ENCODE peak calls at places on chromosomes 2 and 18, in ten cellular contexts. One of them, this sample, is unnamed.

GRCh38 chr2:8670580-8670979 is 11.3 kb upstream of the ID2 start:
- DNase-seq in CD8-positive, alpha-beta T cell: no peak
- DNase-seq in heart right ventricle: no peak
- DNase-seq in A673: no peak
- DNase-seq in choroid plexus epithelial cell: no peak
- DNase-seq in AG04450: no peak
- DNase-seq in IMR-90: no peak
- DNase-seq in uterus: no peak
- DNase-seq in stomach: no peak
- DNase-seq in fibroblast of pulmonary artery: no peak
- DNase-seq in this sample: no peak

GRCh38 chr2:119142822-119143221 is 15.7 kb downstream of the C1QL2 start:
- DNase-seq in AG04450: no peak
- DNase-seq in stomach: no peak
- DNase-seq in heart right ventricle: no peak
- DNase-seq in choroid plexus epithelial cell: no peak
- DNase-seq in fibroblast of pulmonary artery: no peak
- DNase-seq in IMR-90: no peak
- DNase-seq in uterus: no peak
- DNase-seq in A673: no peak
- DNase-seq in CD8-positive, alpha-beta T cell: no peak
- DNase-seq in this sample: no peak

GRCh38 chr2:112996635-112997034 is 8.6 kb upstream of the IL36A start:
- DNase-seq in uterus: no peak
- DNase-seq in IMR-90: no peak
- DNase-seq in stomach: no peak
- DNase-seq in choroid plexus epithelial cell: no peak
- DNase-seq in heart right ventricle: no peak
- DNase-seq in CD8-positive, alpha-beta T cell: peak
- DNase-seq in AG04450: no peak
- DNase-seq in fibroblast of pulmonary artery: no peak
- DNase-seq in A673: no peak
- DNase-seq in this sample: no peak

GRCh38 chr2:160484859-160485520 is 8.6 kb downstream of the RBMS1 start:
- DNase-seq in A673: peak
- DNase-seq in CD8-positive, alpha-beta T cell: no peak
- DNase-seq in uterus: no peak
- DNase-seq in heart right ventricle: no peak
- DNase-seq in IMR-90: no peak
- DNase-seq in choroid plexus epithelial cell: no peak
- DNase-seq in stomach: no peak
- DNase-seq in fibroblast of pulmonary artery: no peak
- DNase-seq in AG04450: no peak
- DNase-seq in this sample: no peak

GRCh38 chr2:102473020-102473419 is at the start of gene SLC9A4:
- DNase-seq in stomach: peak
- DNase-seq in choroid plexus epithelial cell: peak
- DNase-seq in IMR-90: peak
- DNase-seq in A673: peak
- DNase-seq in fibroblast of pulmonary artery: peak
- DNase-seq in CD8-positive, alpha-beta T cell: peak
- DNase-seq in uterus: no peak
- DNase-seq in heart right ventricle: no peak
- DNase-seq in AG04450: no peak
- DNase-seq in this sample: no peak

GRCh38 chr18:48193521-48194251 is 215.5 kb downstream of the ZBTB7C start:
- DNase-seq in AG04450: no peak
- DNase-seq in IMR-90: no peak
- DNase-seq in CD8-positive, alpha-beta T cell: no peak
- DNase-seq in choroid plexus epithelial cell: no peak
- DNase-seq in uterus: no peak
- DNase-seq in A673: no peak
- DNase-seq in heart right ventricle: peak
- DNase-seq in fibroblast of pulmonary artery: peak
- DNase-seq in stomach: no peak
- DNase-seq in this sample: no peak

GRCh38 chr2:157722580-157723234 is 94.0 kb upstream of the ACVR1C start:
- DNase-seq in choroid plexus epithelial cell: peak
- DNase-seq in heart right ventricle: no peak
- DNase-seq in A673: peak
- DNase-seq in AG04450: no peak
- DNase-seq in CD8-positive, alpha-beta T cell: no peak
- DNase-seq in stomach: no peak
- DNase-seq in fibroblast of pulmonary artery: peak
- DNase-seq in IMR-90: peak
- DNase-seq in uterus: no peak
- DNase-seq in this sample: no peak

GRCh38 chr2:226583715-226584114 is 215.9 kb downstream of the IRS1 start:
- DNase-seq in AG04450: peak
- DNase-seq in IMR-90: peak
- DNase-seq in stomach: no peak
- DNase-seq in fibroblast of pulmonary artery: peak
- DNase-seq in heart right ventricle: no peak
- DNase-seq in A673: peak
- DNase-seq in CD8-positive, alpha-beta T cell: no peak
- DNase-seq in choroid plexus epithelial cell: peak
- DNase-seq in uterus: no peak
- DNase-seq in this sample: peak

GRCh38 chr2:11023326-11024009 is 111.7 kb downstream of the KCNF1 start:
- DNase-seq in uterus: no peak
- DNase-seq in fibroblast of pulmonary artery: no peak
- DNase-seq in stomach: peak
- DNase-seq in IMR-90: no peak
- DNase-seq in AG04450: no peak
- DNase-seq in choroid plexus epithelial cell: no peak
- DNase-seq in A673: peak
- DNase-seq in heart right ventricle: no peak
- DNase-seq in CD8-positive, alpha-beta T cell: no peak
- DNase-seq in this sample: no peak

GRCh38 chr2:11547912-11548497 is 14.2 kb downstream of the GREB1 start:
- DNase-seq in choroid plexus epithelial cell: no peak
- DNase-seq in IMR-90: no peak
- DNase-seq in CD8-positive, alpha-beta T cell: no peak
- DNase-seq in A673: no peak
- DNase-seq in heart right ventricle: no peak
- DNase-seq in uterus: no peak
- DNase-seq in AG04450: no peak
- DNase-seq in fibroblast of pulmonary artery: no peak
- DNase-seq in stomach: no peak
- DNase-seq in this sample: no peak

GRCh38 chr18:51151568-51152511 is 45.6 kb downstream of the MEX3C start:
- DNase-seq in CD8-positive, alpha-beta T cell: peak
- DNase-seq in AG04450: no peak
- DNase-seq in fibroblast of pulmonary artery: no peak
- DNase-seq in uterus: no peak
- DNase-seq in stomach: peak
- DNase-seq in A673: no peak
- DNase-seq in IMR-90: no peak
- DNase-seq in choroid plexus epithelial cell: no peak
- DNase-seq in heart right ventricle: no peak
- DNase-seq in this sample: no peak

GRCh38 chr2:199136681-199137080 is 321.1 kb downstream of the SATB2 start:
- DNase-seq in stomach: no peak
- DNase-seq in choroid plexus epithelial cell: peak
- DNase-seq in CD8-positive, alpha-beta T cell: no peak
- DNase-seq in fibroblast of pulmonary artery: peak
- DNase-seq in AG04450: peak
- DNase-seq in A673: peak
- DNase-seq in IMR-90: peak
- DNase-seq in uterus: peak
- DNase-seq in heart right ventricle: no peak
- DNase-seq in this sample: peak

GRCh38 chr2:120180066-120180465 is 43.1 kb downstream of the TMEM185B start:
- DNase-seq in AG04450: no peak
- DNase-seq in fibroblast of pulmonary artery: no peak
- DNase-seq in heart right ventricle: no peak
- DNase-seq in IMR-90: no peak
- DNase-seq in CD8-positive, alpha-beta T cell: no peak
- DNase-seq in choroid plexus epithelial cell: no peak
- DNase-seq in stomach: no peak
- DNase-seq in uterus: no peak
- DNase-seq in A673: no peak
- DNase-seq in this sample: no peak

GRCh38 chr18:48750485-48751175 is 200.1 kb downstream of the SMAD7 start:
- DNase-seq in choroid plexus epithelial cell: no peak
- DNase-seq in AG04450: no peak
- DNase-seq in fibroblast of pulmonary artery: peak
- DNase-seq in heart right ventricle: peak
- DNase-seq in IMR-90: no peak
- DNase-seq in CD8-positive, alpha-beta T cell: no peak
- DNase-seq in uterus: no peak
- DNase-seq in stomach: no peak
- DNase-seq in A673: no peak
- DNase-seq in this sample: no peak

GRCh38 chr18:36455931-36456330 is 158.4 kb downstream of the FHOD3 start:
- DNase-seq in A673: no peak
- DNase-seq in heart right ventricle: no peak
- DNase-seq in choroid plexus epithelial cell: no peak
- DNase-seq in fibroblast of pulmonary artery: no peak
- DNase-seq in CD8-positive, alpha-beta T cell: no peak
- DNase-seq in uterus: no peak
- DNase-seq in stomach: no peak
- DNase-seq in AG04450: no peak
- DNase-seq in IMR-90: no peak
- DNase-seq in this sample: no peak

GRCh38 chr2:174344716-174345472 is 10.1 kb downstream of the SP9 start:
- DNase-seq in uterus: no peak
- DNase-seq in AG04450: no peak
- DNase-seq in IMR-90: peak
- DNase-seq in stomach: no peak
- DNase-seq in CD8-positive, alpha-beta T cell: no peak
- DNase-seq in heart right ventricle: no peak
- DNase-seq in A673: peak
- DNase-seq in choroid plexus epithelial cell: peak
- DNase-seq in fibroblast of pulmonary artery: peak
- DNase-seq in this sample: no peak

GRCh38 chr2:167859676-167860075 is 387.7 kb downstream of the STK39 start:
- DNase-seq in IMR-90: no peak
- DNase-seq in uterus: no peak
- DNase-seq in AG04450: no peak
- DNase-seq in fibroblast of pulmonary artery: no peak
- DNase-seq in A673: no peak
- DNase-seq in stomach: no peak
- DNase-seq in choroid plexus epithelial cell: no peak
- DNase-seq in CD8-positive, alpha-beta T cell: no peak
- DNase-seq in heart right ventricle: no peak
- DNase-seq in this sample: no peak

GRCh38 chr2:71358931-71359671 is 27.5 kb downstream of the ZNF638 start:
- DNase-seq in choroid plexus epithelial cell: no peak
- DNase-seq in A673: no peak
- DNase-seq in heart right ventricle: no peak
- DNase-seq in uterus: no peak
- DNase-seq in AG04450: peak
- DNase-seq in IMR-90: peak
- DNase-seq in fibroblast of pulmonary artery: peak
- DNase-seq in CD8-positive, alpha-beta T cell: no peak
- DNase-seq in stomach: no peak
- DNase-seq in this sample: peak

GRCh38 chr2:194698012-194698411 is 959.0 kb upstream of the SLC39A10 start:
- DNase-seq in choroid plexus epithelial cell: no peak
- DNase-seq in fibroblast of pulmonary artery: no peak
- DNase-seq in AG04450: no peak
- DNase-seq in A673: no peak
- DNase-seq in CD8-positive, alpha-beta T cell: no peak
- DNase-seq in stomach: no peak
- DNase-seq in uterus: no peak
- DNase-seq in IMR-90: no peak
- DNase-seq in heart right ventricle: no peak
- DNase-seq in this sample: no peak

DNA sequence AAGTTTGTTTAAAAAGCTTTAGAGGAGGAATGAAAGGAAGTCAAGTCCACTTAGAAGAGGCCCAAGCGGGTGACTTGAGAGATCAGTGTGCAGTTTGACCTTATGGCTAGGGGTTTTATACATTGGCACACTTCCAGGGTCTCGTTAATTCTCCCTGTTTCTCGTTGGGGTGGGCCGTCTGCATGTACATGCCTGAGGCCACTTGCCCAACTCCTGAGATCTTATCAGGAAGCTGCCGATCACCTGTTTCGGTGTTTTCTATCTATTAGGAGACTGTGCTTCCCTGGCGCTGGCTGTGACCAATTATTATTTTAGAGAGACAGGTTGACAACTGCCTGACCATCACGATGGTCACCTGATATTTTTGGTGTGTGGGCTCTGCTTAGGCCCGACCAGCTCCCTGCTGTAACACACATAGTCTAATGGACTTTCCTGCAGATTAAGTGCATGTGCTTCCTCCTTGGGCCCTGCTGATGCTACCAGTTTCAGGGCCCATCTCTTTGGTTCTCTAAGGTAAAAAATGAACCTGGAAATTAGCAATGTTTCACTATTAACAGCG is 31.0 kb upstream of the MSH6 start:
- DNase-seq in stomach: no peak
- DNase-seq in heart right ventricle: no peak
- DNase-seq in uterus: no peak
- DNase-seq in A673: no peak
- DNase-seq in fibroblast of pulmonary artery: no peak
- DNase-seq in choroid plexus epithelial cell: peak
- DNase-seq in CD8-positive, alpha-beta T cell: no peak
- DNase-seq in IMR-90: no peak
- DNase-seq in AG04450: no peak
- DNase-seq in this sample: no peak
- H3K4me3 ChIP-seq in stomach: no peak
- H3K4me3 ChIP-seq in heart right ventricle: no peak
- H3K4me3 ChIP-seq in uterus: no peak
- H3K4me3 ChIP-seq in A673: no peak
- H3K4me3 ChIP-seq in fibroblast of pulmonary artery: no peak
- H3K4me3 ChIP-seq in choroid plexus epithelial cell: no peak
- H3K4me3 ChIP-seq in CD8-positive, alpha-beta T cell: no peak
- H3K4me3 ChIP-seq in IMR-90: no peak
- H3K4me3 ChIP-seq in AG04450: no peak
- H3K4me3 ChIP-seq in this sample: no peak

GRCh38 chr18:79424008-79424565 is 28.4 kb downstream of the NFATC1 start:
- DNase-seq in CD8-positive, alpha-beta T cell: no peak
- DNase-seq in uterus: peak
- DNase-seq in IMR-90: no peak
- DNase-seq in fibroblast of pulmonary artery: no peak
- DNase-seq in stomach: no peak
- DNase-seq in AG04450: no peak
- DNase-seq in choroid plexus epithelial cell: peak
- DNase-seq in A673: no peak
- DNase-seq in heart right ventricle: peak
- DNase-seq in this sample: no peak
- TF ChIP-seq CTCF in CD8-positive, alpha-beta T cell: no peak
- TF ChIP-seq CTCF in uterus: no peak
- TF ChIP-seq CTCF in IMR-90: no peak
- TF ChIP-seq CTCF in fibroblast of pulmonary artery: no peak
- TF ChIP-seq CTCF in stomach: no peak
- TF ChIP-seq CTCF in AG04450: no peak
- TF ChIP-seq CTCF in choroid plexus epithelial cell: no peak
- TF ChIP-seq CTCF in A673: no peak
- TF ChIP-seq CTCF in heart right ventricle: no peak
- TF ChIP-seq CTCF in this sample: no peak

GRCh38 chr2:217933326-217933993 is 69.3 kb downstream of the TNS1 start:
- DNase-seq in A673: no peak
- DNase-seq in fibroblast of pulmonary artery: no peak
- DNase-seq in uterus: no peak
- DNase-seq in heart right ventricle: no peak
- DNase-seq in CD8-positive, alpha-beta T cell: no peak
- DNase-seq in stomach: no peak
- DNase-seq in IMR-90: no peak
- DNase-seq in choroid plexus epithelial cell: no peak
- DNase-seq in AG04450: no peak
- DNase-seq in this sample: no peak
- H3K4me3 ChIP-seq in A673: no peak
- H3K4me3 ChIP-seq in fibroblast of pulmonary artery: no peak
- H3K4me3 ChIP-seq in uterus: peak
- H3K4me3 ChIP-seq in heart right ventricle: peak
- H3K4me3 ChIP-seq in CD8-positive, alpha-beta T cell: no peak
- H3K4me3 ChIP-seq in stomach: peak
- H3K4me3 ChIP-seq in IMR-90: no peak
- H3K4me3 ChIP-seq in choroid plexus epithelial cell: no peak
- H3K4me3 ChIP-seq in AG04450: no peak
- H3K4me3 ChIP-seq in this sample: no peak

GRCh38 chr2:18376936-18377335 is 183.5 kb downstream of the RDH14 start:
- DNase-seq in CD8-positive, alpha-beta T cell: no peak
- DNase-seq in choroid plexus epithelial cell: no peak
- DNase-seq in A673: no peak
- DNase-seq in stomach: no peak
- DNase-seq in uterus: no peak
- DNase-seq in IMR-90: no peak
- DNase-seq in AG04450: no peak
- DNase-seq in heart right ventricle: no peak
- DNase-seq in fibroblast of pulmonary artery: no peak
- DNase-seq in this sample: no peak
- TF ChIP-seq CTCF in CD8-positive, alpha-beta T cell: no peak
- TF ChIP-seq CTCF in choroid plexus epithelial cell: no peak
- TF ChIP-seq CTCF in A673: no peak
- TF ChIP-seq CTCF in stomach: no peak
- TF ChIP-seq CTCF in uterus: no peak
- TF ChIP-seq CTCF in IMR-90: no peak
- TF ChIP-seq CTCF in AG04450: no peak
- TF ChIP-seq CTCF in heart right ventricle: no peak
- TF ChIP-seq CTCF in fibroblast of pulmonary artery: no peak
- TF ChIP-seq CTCF in this sample: no peak